ENCODE peak calls at places on chromosomes 4 and X, in nine cellular contexts. S is GM04503; K is KBM-7; J is GM06990; I is cardiac muscle cell; W is LNCaP clone FGC; H is activated naive CD4-positive, alpha-beta T cell treated with anti-CD3 and anti-CD28 coated beads, Interleukin-2, amount 50 U/mL, for 72 hours; B is RWPE1; E is stimulated activated CD8-positive, alpha-beta memory T cell treated with anti-CD3 and anti-CD28 coated beads, Interleukin-15, amount 100 ng/mL, for 24 hours. D is an unnamed sample.
A peak's percentile ranks its signal among the peaks of the same experiment; 100 is the strongest.

GRCh38 chrX:49840679-49841078 is 11.6 kb downstream of the PAGE4 start:
- DNase-seq in S (no peak), K (peak; percentile 62), J (peak; percentile 13), I (peak; percentile 88), W (peak; percentile 17), H (peak; percentile 42), B (peak; percentile 39), E (no peak), D (peak; percentile 83)

GRCh38 chrX:153477039-153477438 is 6.7 kb upstream of the HAUS7 start:
- DNase-seq in S (no peak), K (no peak), J (no peak), I (no peak), W (no peak), H (no peak), B (peak; percentile 26), E (no peak), D (no peak)

GRCh38 chr4:140757220-140757607 is 1.0 kb upstream of the TBC1D9 start:
- DNase-seq in S (no peak), K (no peak), J (no peak), I (no peak), W (no peak), H (no peak), B (no peak), E (no peak), D (no peak)

GRCh38 chr4:1176398-1177273 is 4.3 kb upstream of the SPON2 start:
- DNase-seq in S (no peak), K (no peak), J (no peak), I (no peak), W (no peak), H (no peak), B (no peak), E (no peak), D (no peak)

GRCh38 chr4:177879851-177880250 is 437.6 kb upstream of the AGA start:
- DNase-seq in S (no peak), K (peak; percentile 4), J (no peak), I (no peak), W (no peak), H (no peak), B (no peak), E (no peak), D (peak; percentile 61)

GRCh38 chr4:99507762-99508161 is 3.1 kb upstream of the C4orf17 start:
- DNase-seq in S (no peak), K (no peak), J (no peak), I (no peak), W (no peak), H (peak; percentile 21), B (peak; percentile 26), E (no peak), D (no peak)

GRCh38 chrX:12950851-12951589 is 23.9 kb upstream of the TMSB4X start:
- DNase-seq in S (no peak), K (peak; percentile 94), J (peak; percentile 81), I (peak; percentile 55), W (no peak), H (peak; percentile 70), B (no peak), E (no peak), D (peak; percentile 86)

GRCh38 chrX:15522464-15522863 is 21.9 kb downstream of the BMX start:
- DNase-seq in S (no peak), K (no peak), J (no peak), I (no peak), W (no peak), H (no peak), B (no peak), E (no peak), D (no peak)

GRCh38 chrX:100643943-100644587 is at the start of gene SRPX2:
- DNase-seq in S (peak; percentile 71), K (peak; percentile 11), J (no peak), I (no peak), W (no peak), H (no peak), B (peak; percentile 64), E (no peak), D (peak; percentile 70)

GRCh38 chr4:48388504-48389154 is 47.3 kb downstream of the SLAIN2 start:
- DNase-seq in S (peak; percentile 38), K (no peak), J (no peak), I (no peak), W (no peak), H (no peak), B (no peak), E (no peak), D (no peak)

GRCh38 chrX:63855896-63856295 is 70.9 kb upstream of the ARHGEF9 start:
- DNase-seq in S (peak; percentile 25), K (no peak), J (no peak), I (no peak), W (no peak), H (no peak), B (no peak), E (no peak), D (no peak)

GRCh38 chr4:141565379-141566089 is 70.8 kb upstream of the IL15 start:
- DNase-seq in S (no peak), K (no peak), J (no peak), I (no peak), W (peak; percentile 23), H (no peak), B (no peak), E (no peak), D (no peak)

GRCh38 chr4:188328966-188329365 is 189.7 kb downstream of the TRIML1 start:
- DNase-seq in S (no peak), K (no peak), J (no peak), I (no peak), W (no peak), H (no peak), B (no peak), E (no peak), D (no peak)

GRCh38 chrX:68332156-68332823 is 101.0 kb downstream of the OPHN1 start:
- DNase-seq in S (peak; percentile 3), K (no peak), J (no peak), I (no peak), W (no peak), H (no peak), B (no peak), E (no peak), D (no peak)

GRCh38 chr4:1570291-1571164 is 113.6 kb downstream of the FAM53A start:
- DNase-seq in S (no peak), K (no peak), J (no peak), I (no peak), W (no peak), H (no peak), B (no peak), E (no peak), D (no peak)

GRCh38 chr4:7646384-7647061 is 211.8 kb upstream of the PSAPL1 start:
- DNase-seq in S (no peak), K (no peak), J (no peak), I (no peak), W (no peak), H (no peak), B (no peak), E (no peak), D (no peak)

GRCh38 chr4:152374153-152374552 is 161.7 kb downstream of the FBXW7 start:
- DNase-seq in S (no peak), K (no peak), J (no peak), I (no peak), W (no peak), H (no peak), B (no peak), E (no peak), D (no peak)

GRCh38 chr4:80006935-80007744 is 65.9 kb downstream of the ANTXR2 start:
- DNase-seq in S (no peak), K (peak; percentile 67), J (no peak), I (no peak), W (no peak), H (no peak), B (no peak), E (no peak), D (no peak)

GRCh38 chr4:1167244-1167949 is 5.0 kb downstream of the SPON2 start:
- DNase-seq in S (no peak), K (peak; percentile 61), J (peak; percentile 82), I (peak; percentile 83), W (peak; percentile 96), H (peak; percentile 89), B (peak; percentile 52), E (peak; percentile 69), D (peak; percentile 92)

GRCh38 chr4:7719354-7720174 is 220.1 kb downstream of the AFAP1 start:
- DNase-seq in S (no peak), K (peak; percentile 33), J (no peak), I (peak; percentile 81), W (no peak), H (peak; percentile 74), B (peak; percentile 55), E (peak; percentile 41), D (peak; percentile 84)

GRCh38 chrX:154409222-154409871 is at the start of gene DNASE1L1:
- DNase-seq in S (no peak), K (peak; percentile 95), J (peak; percentile 76), I (peak; percentile 74), W (no peak), H (no peak), B (peak; percentile 70), E (no peak), D (peak; percentile 99)

GRCh38 chr4:48778431-48779094 is 1.5 kb downstream of the FRYL start:
- DNase-seq in S (no peak), K (no peak), J (no peak), I (peak; percentile 2), W (no peak), H (no peak), B (peak; percentile 35), E (no peak), D (no peak)

GRCh38 chrX:120839506-120839905 is 36.2 kb downstream of the CT47B1 start:
- DNase-seq in S (peak; percentile 1), K (no peak), J (no peak), I (no peak), W (no peak), H (no peak), B (peak; percentile 4), E (no peak), D (no peak)

GRCh38 chr4:7683126-7683703 is 248.5 kb upstream of the PSAPL1 start:
- DNase-seq in S (no peak), K (no peak), J (no peak), I (no peak), W (no peak), H (no peak), B (no peak), E (no peak), D (no peak)

GRCh38 chr4:24857996-24858395 is 54.8 kb downstream of the CCDC149 start:
- DNase-seq in S (peak; percentile 85), K (no peak), J (no peak), I (peak; percentile 57), W (no peak), H (no peak), B (no peak), E (no peak), D (no peak)

GRCh38 chr4:87014284-87014782 is 79.5 kb downstream of the AFF1 start:
- DNase-seq in S (peak; percentile 48), K (peak; percentile 58), J (no peak), I (no peak), W (no peak), H (no peak), B (no peak), E (no peak), D (no peak)

GRCh38 chr4:64784125-64784524 is 374.9 kb upstream of the TECRL start:
- DNase-seq in S (peak; percentile 15), K (no peak), J (no peak), I (no peak), W (no peak), H (no peak), B (no peak), E (no peak), D (no peak)

GRCh38 chr4:2848449-2848848 is 4.8 kb downstream of the ADD1 start:
- DNase-seq in S (no peak), K (no peak), J (no peak), I (no peak), W (no peak), H (no peak), B (no peak), E (no peak), D (no peak)

GRCh38 chr4:186304216-186304615 is 38.2 kb downstream of the F11 start:
- DNase-seq in S (no peak), K (no peak), J (no peak), I (no peak), W (no peak), H (no peak), B (no peak), E (no peak), D (no peak)

GRCh38 chrX:9611436-9612145 is 146.7 kb downstream of the TBL1X start:
- DNase-seq in S (no peak), K (no peak), J (no peak), I (no peak), W (no peak), H (no peak), B (no peak), E (no peak), D (no peak)

GRCh38 chr4:1244081-1244977 is 4.6 kb downstream of the CTBP1 start:
- DNase-seq in S (no peak), K (no peak), J (no peak), I (no peak), W (no peak), H (no peak), B (no peak), E (no peak), D (peak; percentile 21)

D was measured in islet precursor cell.